ENCODE peak calls at places on chromosome 1, in nine cellular contexts. One of them, this sample, is unnamed.

GRCh38 chr1:22971161-22972062 is 1.3 kb downstream of the LACTBL1 start:
- DNase-seq in left ventricle myocardium inferior: no peak
- DNase-seq in cardiac fibroblast: peak
- DNase-seq in lower leg skin: no peak
- DNase-seq in BE2C: no peak
- DNase-seq in nephron progenitor cell: no peak
- DNase-seq in fibroblast of lung: peak
- DNase-seq in ascending aorta: peak
- DNase-seq in GM06990: no peak
- DNase-seq in this sample: no peak

GRCh38 chr1:90494748-90495282 is 222.3 kb downstream of the BARHL2 start:
- DNase-seq in fibroblast of lung: no peak
- DNase-seq in GM06990: no peak
- DNase-seq in cardiac fibroblast: no peak
- DNase-seq in nephron progenitor cell: no peak
- DNase-seq in lower leg skin: no peak
- DNase-seq in left ventricle myocardium inferior: no peak
- DNase-seq in BE2C: no peak
- DNase-seq in ascending aorta: no peak
- DNase-seq in this sample: no peak

GRCh38 chr1:56688522-56689026 is 43.5 kb downstream of the PRKAA2 start:
- DNase-seq in fibroblast of lung: peak
- DNase-seq in left ventricle myocardium inferior: no peak
- DNase-seq in cardiac fibroblast: peak
- DNase-seq in nephron progenitor cell: no peak
- DNase-seq in ascending aorta: no peak
- DNase-seq in BE2C: no peak
- DNase-seq in lower leg skin: no peak
- DNase-seq in GM06990: no peak
- DNase-seq in this sample: no peak

GRCh38 chr1:224106568-224107281 is 7.2 kb upstream of the FBXO28 start:
- DNase-seq in GM06990: peak
- DNase-seq in lower leg skin: peak
- DNase-seq in ascending aorta: no peak
- DNase-seq in left ventricle myocardium inferior: no peak
- DNase-seq in BE2C: no peak
- DNase-seq in cardiac fibroblast: peak
- DNase-seq in fibroblast of lung: peak
- DNase-seq in nephron progenitor cell: peak
- DNase-seq in this sample: no peak

GRCh38 chr1:230633469-230633868 is 8.8 kb upstream of the COG2 start:
- DNase-seq in lower leg skin: no peak
- DNase-seq in BE2C: no peak
- DNase-seq in cardiac fibroblast: no peak
- DNase-seq in nephron progenitor cell: no peak
- DNase-seq in GM06990: no peak
- DNase-seq in left ventricle myocardium inferior: no peak
- DNase-seq in ascending aorta: no peak
- DNase-seq in fibroblast of lung: no peak
- DNase-seq in this sample: no peak

GRCh38 chr1:186079084-186079684 is 295.9 kb downstream of the TPR start:
- DNase-seq in lower leg skin: no peak
- DNase-seq in BE2C: peak
- DNase-seq in nephron progenitor cell: no peak
- DNase-seq in left ventricle myocardium inferior: no peak
- DNase-seq in fibroblast of lung: no peak
- DNase-seq in cardiac fibroblast: no peak
- DNase-seq in ascending aorta: no peak
- DNase-seq in GM06990: no peak
- DNase-seq in this sample: no peak

GRCh38 chr1:39754026-39754569 is 15.4 kb downstream of the PPIE start:
- DNase-seq in cardiac fibroblast: no peak
- DNase-seq in left ventricle myocardium inferior: no peak
- DNase-seq in lower leg skin: no peak
- DNase-seq in nephron progenitor cell: no peak
- DNase-seq in ascending aorta: no peak
- DNase-seq in fibroblast of lung: peak
- DNase-seq in GM06990: no peak
- DNase-seq in BE2C: no peak
- DNase-seq in this sample: peak

GRCh38 chr1:1956101-1956500 is 37.0 kb upstream of the TMEM52 start:
- DNase-seq in lower leg skin: no peak
- DNase-seq in left ventricle myocardium inferior: no peak
- DNase-seq in ascending aorta: no peak
- DNase-seq in GM06990: no peak
- DNase-seq in cardiac fibroblast: no peak
- DNase-seq in fibroblast of lung: no peak
- DNase-seq in nephron progenitor cell: no peak
- DNase-seq in BE2C: no peak
- DNase-seq in this sample: no peak

GRCh38 chr1:208332036-208332773 is 88.0 kb upstream of the PLXNA2 start:
- DNase-seq in cardiac fibroblast: no peak
- DNase-seq in BE2C: no peak
- DNase-seq in ascending aorta: no peak
- DNase-seq in lower leg skin: no peak
- DNase-seq in GM06990: no peak
- DNase-seq in fibroblast of lung: no peak
- DNase-seq in nephron progenitor cell: no peak
- DNase-seq in left ventricle myocardium inferior: no peak
- DNase-seq in this sample: no peak

GRCh38 chr1:29245876-29246275 is 9.6 kb downstream of the PTPRU start:
- DNase-seq in left ventricle myocardium inferior: no peak
- DNase-seq in nephron progenitor cell: no peak
- DNase-seq in fibroblast of lung: peak
- DNase-seq in cardiac fibroblast: peak
- DNase-seq in ascending aorta: no peak
- DNase-seq in GM06990: no peak
- DNase-seq in BE2C: no peak
- DNase-seq in lower leg skin: no peak
- DNase-seq in this sample: no peak

GRCh38 chr1:29243023-29243862 is 6.9 kb downstream of the PTPRU start:
- DNase-seq in cardiac fibroblast: no peak
- DNase-seq in lower leg skin: no peak
- DNase-seq in BE2C: no peak
- DNase-seq in left ventricle myocardium inferior: no peak
- DNase-seq in nephron progenitor cell: no peak
- DNase-seq in fibroblast of lung: no peak
- DNase-seq in GM06990: no peak
- DNase-seq in ascending aorta: no peak
- DNase-seq in this sample: no peak

GRCh38 chr1:29243863-29244185 is 7.5 kb downstream of the PTPRU start:
- DNase-seq in nephron progenitor cell: no peak
- DNase-seq in left ventricle myocardium inferior: no peak
- DNase-seq in cardiac fibroblast: peak
- DNase-seq in ascending aorta: no peak
- DNase-seq in GM06990: no peak
- DNase-seq in lower leg skin: no peak
- DNase-seq in BE2C: no peak
- DNase-seq in fibroblast of lung: peak
- DNase-seq in this sample: no peak

GRCh38 chr1:29247044-29247443 is 10.7 kb downstream of the PTPRU start:
- DNase-seq in cardiac fibroblast: no peak
- DNase-seq in fibroblast of lung: no peak
- DNase-seq in BE2C: no peak
- DNase-seq in lower leg skin: no peak
- DNase-seq in left ventricle myocardium inferior: no peak
- DNase-seq in nephron progenitor cell: no peak
- DNase-seq in ascending aorta: no peak
- DNase-seq in GM06990: no peak
- DNase-seq in this sample: no peak

GRCh38 chr1:29245261-29245660 is 8.9 kb downstream of the PTPRU start:
- DNase-seq in GM06990: no peak
- DNase-seq in ascending aorta: no peak
- DNase-seq in lower leg skin: no peak
- DNase-seq in cardiac fibroblast: no peak
- DNase-seq in nephron progenitor cell: no peak
- DNase-seq in fibroblast of lung: no peak
- DNase-seq in BE2C: no peak
- DNase-seq in left ventricle myocardium inferior: no peak
- DNase-seq in this sample: no peak
- TF ChIP-seq CTCF in GM06990: no peak
- TF ChIP-seq CTCF in ascending aorta: no peak
- TF ChIP-seq CTCF in lower leg skin: no peak
- TF ChIP-seq CTCF in cardiac fibroblast: no peak
- TF ChIP-seq CTCF in nephron progenitor cell: no peak
- TF ChIP-seq CTCF in fibroblast of lung: no peak
- TF ChIP-seq CTCF in BE2C: no peak
- TF ChIP-seq CTCF in left ventricle myocardium inferior: no peak
- TF ChIP-seq CTCF in this sample: no peak

DNA sequence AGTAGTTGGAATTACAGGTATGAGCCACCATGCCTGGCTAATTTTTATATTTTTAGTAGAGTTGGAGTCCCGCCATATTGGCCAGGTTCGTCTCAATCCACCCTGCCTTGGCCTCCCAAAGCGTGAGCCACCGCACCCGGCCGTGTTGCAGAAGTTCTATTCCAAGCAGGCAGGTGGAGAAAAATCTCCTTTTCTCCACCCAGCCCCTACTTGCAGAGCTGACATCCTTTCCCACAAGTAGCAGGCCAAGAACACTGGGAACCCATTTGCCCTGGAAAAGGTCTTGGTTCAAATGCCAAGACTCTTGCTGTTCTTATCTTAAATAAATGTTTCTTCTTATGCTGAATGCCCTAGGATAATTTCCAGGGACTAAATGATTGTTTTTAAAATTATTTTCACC is 17.5 kb downstream of the AGL start:
- DNase-seq in left ventricle myocardium inferior: no peak
- DNase-seq in fibroblast of lung: no peak
- DNase-seq in cardiac fibroblast: no peak
- DNase-seq in BE2C: no peak
- DNase-seq in GM06990: no peak
- DNase-seq in ascending aorta: no peak
- DNase-seq in nephron progenitor cell: no peak
- DNase-seq in lower leg skin: no peak
- DNase-seq in this sample: no peak
- TF ChIP-seq CTCF in left ventricle myocardium inferior: no peak
- TF ChIP-seq CTCF in fibroblast of lung: no peak
- TF ChIP-seq CTCF in cardiac fibroblast: no peak
- TF ChIP-seq CTCF in BE2C: no peak
- TF ChIP-seq CTCF in GM06990: no peak
- TF ChIP-seq CTCF in ascending aorta: no peak
- TF ChIP-seq CTCF in nephron progenitor cell: no peak
- TF ChIP-seq CTCF in lower leg skin: no peak
- TF ChIP-seq CTCF in this sample: no peak

DNA sequence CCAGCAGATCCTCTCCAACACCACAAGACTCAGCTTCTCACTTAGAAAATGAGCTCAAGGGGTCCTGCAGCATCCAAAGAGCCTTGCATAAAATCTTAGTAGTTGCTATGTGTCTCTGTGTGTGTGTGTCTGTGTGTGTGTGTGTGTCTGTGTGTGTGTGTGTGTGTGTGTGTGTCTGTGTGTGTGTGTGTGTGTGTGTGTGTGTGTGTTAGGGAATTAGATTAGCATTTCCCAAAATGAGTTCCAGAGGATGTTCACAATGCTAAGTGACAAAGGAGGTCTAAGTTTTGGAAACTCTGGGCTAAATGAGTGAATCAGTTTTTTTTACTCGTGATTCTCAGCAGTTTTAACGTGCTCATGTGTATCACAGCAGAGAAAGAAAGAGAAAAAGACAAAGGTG is 30.5 kb downstream of the TNNT2 start:
- DNase-seq in cardiac fibroblast: no peak
- DNase-seq in left ventricle myocardium inferior: no peak
- DNase-seq in GM06990: no peak
- DNase-seq in nephron progenitor cell: no peak
- DNase-seq in ascending aorta: no peak
- DNase-seq in fibroblast of lung: no peak
- DNase-seq in BE2C: no peak
- DNase-seq in lower leg skin: no peak
- DNase-seq in this sample: no peak
- TF ChIP-seq CTCF in cardiac fibroblast: no peak
- TF ChIP-seq CTCF in left ventricle myocardium inferior: no peak
- TF ChIP-seq CTCF in GM06990: no peak
- TF ChIP-seq CTCF in nephron progenitor cell: no peak
- TF ChIP-seq CTCF in ascending aorta: no peak
- TF ChIP-seq CTCF in fibroblast of lung: no peak
- TF ChIP-seq CTCF in BE2C: no peak
- TF ChIP-seq CTCF in lower leg skin: no peak
- TF ChIP-seq CTCF in this sample: no peak

GRCh38 chr1:248622491-248623106 is 12.3 kb downstream of the OR2T11 start:
- DNase-seq in ascending aorta: no peak
- DNase-seq in lower leg skin: no peak
- DNase-seq in left ventricle myocardium inferior: no peak
- DNase-seq in BE2C: no peak
- DNase-seq in nephron progenitor cell: no peak
- DNase-seq in GM06990: peak
- DNase-seq in cardiac fibroblast: peak
- DNase-seq in fibroblast of lung: peak
- DNase-seq in this sample: no peak

GRCh38 chr1:248618119-248618518 is 16.8 kb downstream of the OR2T11 start:
- DNase-seq in lower leg skin: no peak
- DNase-seq in nephron progenitor cell: no peak
- DNase-seq in ascending aorta: no peak
- DNase-seq in left ventricle myocardium inferior: no peak
- DNase-seq in cardiac fibroblast: no peak
- DNase-seq in GM06990: no peak
- DNase-seq in fibroblast of lung: no peak
- DNase-seq in BE2C: no peak
- DNase-seq in this sample: no peak

GRCh38 chr1:248613742-248614141 is 16.2 kb upstream of the OR2T10 start:
- DNase-seq in BE2C: no peak
- DNase-seq in left ventricle myocardium inferior: no peak
- DNase-seq in GM06990: no peak
- DNase-seq in lower leg skin: no peak
- DNase-seq in fibroblast of lung: no peak
- DNase-seq in nephron progenitor cell: no peak
- DNase-seq in ascending aorta: no peak
- DNase-seq in cardiac fibroblast: no peak
- DNase-seq in this sample: no peak

DNA sequence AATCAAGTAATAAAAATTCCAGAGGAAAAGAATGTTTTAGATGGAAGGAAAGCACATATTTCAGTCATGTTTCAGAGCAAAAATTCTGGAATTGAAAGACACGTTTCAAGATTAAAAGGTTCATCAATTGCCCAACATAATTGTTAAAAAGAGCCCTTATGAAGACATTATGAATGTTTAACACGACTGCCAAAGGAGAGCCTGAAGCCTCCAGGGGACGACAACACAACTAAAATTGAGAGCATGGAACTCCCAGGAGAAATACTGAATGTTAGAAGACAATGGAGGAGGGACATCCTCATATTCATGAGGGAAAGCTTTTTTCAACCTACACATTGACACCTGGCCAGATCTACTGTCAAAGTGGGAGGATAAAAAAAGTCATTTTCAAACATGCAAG is 16.0 kb downstream of the OR2T11 start:
- DNase-seq in fibroblast of lung: peak
- DNase-seq in cardiac fibroblast: peak
- DNase-seq in GM06990: no peak
- DNase-seq in ascending aorta: no peak
- DNase-seq in left ventricle myocardium inferior: peak
- DNase-seq in BE2C: peak
- DNase-seq in lower leg skin: no peak
- DNase-seq in nephron progenitor cell: no peak
- DNase-seq in this sample: no peak
- TF ChIP-seq CTCF in fibroblast of lung: peak
- TF ChIP-seq CTCF in cardiac fibroblast: peak
- TF ChIP-seq CTCF in GM06990: peak
- TF ChIP-seq CTCF in ascending aorta: peak
- TF ChIP-seq CTCF in left ventricle myocardium inferior: peak
- TF ChIP-seq CTCF in BE2C: peak
- TF ChIP-seq CTCF in lower leg skin: no peak
- TF ChIP-seq CTCF in nephron progenitor cell: no peak
- TF ChIP-seq CTCF in this sample: peak